ENCODE peak calls at places on chromosomes 6 and 20, in seven cellular contexts. T is A549; W is CD4-positive, alpha-beta T cell; X is ascending aorta; A is pancreas; B is fibroblast of villous mesenchyme; K is heart left ventricle. C is an unnamed sample.

GRCh38 chr6:144064402-144064830 is 31.0 kb downstream of the SF3B5 start:
- DNase-seq in T (no peak), W (peak), X (no peak), A (no peak), B (no peak), K (peak), C (peak)

GRCh38 chr6:4262506-4262905 is 127.1 kb upstream of the ECI2 start:
- DNase-seq in T (no peak), W (no peak), X (no peak), A (no peak), B (no peak), K (no peak), C (no peak)

GRCh38 chr20:47334022-47334551 is 22.4 kb downstream of the ZMYND8 start:
- DNase-seq in T (peak), W (no peak), X (no peak), A (no peak), B (peak), K (no peak), C (no peak)

GRCh38 chr20:44819936-44820335 is 9.6 kb upstream of the RIMS4 start:
- DNase-seq in T (no peak), W (no peak), X (no peak), A (no peak), B (no peak), K (no peak), C (no peak)

GRCh38 chr6:98547634-98548033 is 286.7 kb upstream of the POU3F2 start:
- DNase-seq in T (no peak), W (no peak), X (no peak), A (no peak), B (no peak), K (no peak), C (no peak)

GRCh38 chr6:44342052-44342451 is 398 bp upstream of the SPATS1 start:
- DNase-seq in T (no peak), W (no peak), X (no peak), A (no peak), B (peak), K (peak), C (no peak)

GRCh38 chr6:73109659-73110058 is 115.6 kb downstream of the KHDC1L start:
- DNase-seq in T (no peak), W (no peak), X (no peak), A (no peak), B (no peak), K (no peak), C (no peak)

GRCh38 chr6:132147530-132148011 is 196.4 kb upstream of the CCN2 start:
- DNase-seq in T (no peak), W (no peak), X (no peak), A (no peak), B (peak), K (peak), C (no peak)

GRCh38 chr6:32047855-32048766 is 9.9 kb downstream of the CYP21A2 start:
- DNase-seq in T (peak), W (peak), X (no peak), A (peak), B (peak), K (peak), C (peak)

GRCh38 chr6:53530346-53530745 is 14.6 kb downstream of the GCLC start:
- DNase-seq in T (no peak), W (no peak), X (no peak), A (peak), B (no peak), K (peak), C (no peak)

GRCh38 chr6:12361042-12361765 is 71.0 kb downstream of the EDN1 start:
- DNase-seq in T (no peak), W (no peak), X (no peak), A (no peak), B (no peak), K (no peak), C (no peak)

GRCh38 chr6:150196942-150197745 is 54.3 kb downstream of the PPP1R14C start:
- DNase-seq in T (no peak), W (no peak), X (no peak), A (no peak), B (no peak), K (no peak), C (no peak)

GRCh38 chr6:44116643-44117382 is 10.4 kb downstream of the MRPL14 start:
- DNase-seq in T (no peak), W (no peak), X (no peak), A (peak), B (peak), K (no peak), C (no peak)

GRCh38 chr20:42093542-42094440 is 475.6 kb upstream of the CHD6 start:
- DNase-seq in T (no peak), W (no peak), X (no peak), A (peak), B (no peak), K (no peak), C (no peak)

GRCh38 chr20:34637245-34638185 is 39.4 kb downstream of the PIGU start:
- DNase-seq in T (no peak), W (no peak), X (no peak), A (no peak), B (peak), K (no peak), C (no peak)

GRCh38 chr20:33006776-33007375 is 628 bp upstream of the BPIFB2 start:
- DNase-seq in T (no peak), W (no peak), X (no peak), A (no peak), B (no peak), K (no peak), C (no peak)

GRCh38 chr6:43076093-43076927 is at the start of gene PTK7:
- DNase-seq in T (no peak), W (peak), X (no peak), A (peak), B (peak), K (peak), C (no peak)

GRCh38 chr6:111990214-111990613 is 63.7 kb upstream of the CCN6 start:
- DNase-seq in T (no peak), W (no peak), X (no peak), A (no peak), B (no peak), K (no peak), C (no peak)

GRCh38 chr6:108556864-108557493 is 3.7 kb upstream of the FOXO3 start:
- DNase-seq in T (no peak), W (no peak), X (no peak), A (no peak), B (peak), K (no peak), C (no peak)

GRCh38 chr20:23350855-23351838 is 556 bp downstream of the NXT1 start:
- DNase-seq in T (peak), W (peak), X (peak), A (peak), B (peak), K (peak), C (no peak)

GRCh38 chr6:119284861-119285521 is 64.6 kb downstream of the MAN1A1 start:
- DNase-seq in T (no peak), W (peak), X (no peak), A (no peak), B (no peak), K (no peak), C (no peak)

GRCh38 chr6:147131728-147132127 is 72.5 kb upstream of the STXBP5 start:
- DNase-seq in T (no peak), W (no peak), X (no peak), A (no peak), B (peak), K (no peak), C (no peak)

GRCh38 chr6:111487656-111488055 is 4.6 kb upstream of the REV3L start:
- DNase-seq in T (no peak), W (no peak), X (no peak), A (no peak), B (peak), K (no peak), C (no peak)

GRCh38 chr20:44211177-44212039 is 837 bp upstream of the OSER1 start:
- DNase-seq in T (no peak), W (no peak), X (no peak), A (peak), B (peak), K (no peak), C (no peak)

GRCh38 chr6:40743226-40743625 is 156.1 kb upstream of the LRFN2 start:
- DNase-seq in T (no peak), W (no peak), X (no peak), A (no peak), B (no peak), K (no peak), C (no peak)

GRCh38 chr6:157410088-157410487 is 29.1 kb downstream of the ZDHHC14 start:
- DNase-seq in T (no peak), W (no peak), X (no peak), A (no peak), B (peak), K (no peak), C (no peak)

GRCh38 chr6:74044417-74045096 is 348.6 kb downstream of the CD109 start:
- DNase-seq in T (peak), W (no peak), X (no peak), A (no peak), B (peak), K (no peak), C (no peak)

GRCh38 chr6:106081715-106082114 is 4.4 kb upstream of the PRDM1 start:
- DNase-seq in T (no peak), W (no peak), X (no peak), A (no peak), B (no peak), K (no peak), C (no peak)

GRCh38 chr6:152267967-152268845 is 369.0 kb downstream of the SYNE1 start:
- DNase-seq in T (peak), W (no peak), X (no peak), A (no peak), B (peak), K (no peak), C (no peak)

GRCh38 chr6:152453421-152453820 is 183.7 kb downstream of the SYNE1 start:
- DNase-seq in T (no peak), W (no peak), X (no peak), A (no peak), B (no peak), K (no peak), C (no peak)

GRCh38 chr6:45728674-45729073 is 287.0 kb downstream of the CLIC5 start:
- DNase-seq in T (no peak), W (no peak), X (no peak), A (no peak), B (peak), K (no peak), C (no peak)

GRCh38 chr20:45092898-45093297 is 8.0 kb downstream of the KCNS1 start:
- DNase-seq in T (no peak), W (no peak), X (no peak), A (no peak), B (no peak), K (no peak), C (no peak)

GRCh38 chr6:53465732-53466131 is 79.2 kb downstream of the GCLC start:
- DNase-seq in T (no peak), W (no peak), X (no peak), A (no peak), B (peak), K (no peak), C (no peak)

GRCh38 chr6:144176043-144176442 is 25.7 kb downstream of the STX11 start:
- DNase-seq in T (no peak), W (no peak), X (no peak), A (no peak), B (no peak), K (no peak), C (no peak)

GRCh38 chr20:51653226-51653625 is 110.7 kb upstream of the NFATC2 start:
- DNase-seq in T (no peak), W (no peak), X (no peak), A (no peak), B (no peak), K (no peak), C (no peak)

GRCh38 chr20:57576942-57577550 is 16.1 kb downstream of the PCK1 start:
- DNase-seq in T (no peak), W (no peak), X (no peak), A (no peak), B (no peak), K (no peak), C (no peak)

GRCh38 chr20:51529027-51529749 is 13.3 kb downstream of the NFATC2 start:
- DNase-seq in T (no peak), W (peak), X (no peak), A (no peak), B (peak), K (no peak), C (no peak)

GRCh38 chr6:160030103-160030502 is 61.2 kb downstream of the IGF2R start:
- DNase-seq in T (no peak), W (no peak), X (no peak), A (peak), B (peak), K (peak), C (no peak)
- TF ChIP-seq CTCF in T (no peak), W (no peak), X (no peak), A (no peak), B (no peak), K (no peak), C (no peak)

DNA sequence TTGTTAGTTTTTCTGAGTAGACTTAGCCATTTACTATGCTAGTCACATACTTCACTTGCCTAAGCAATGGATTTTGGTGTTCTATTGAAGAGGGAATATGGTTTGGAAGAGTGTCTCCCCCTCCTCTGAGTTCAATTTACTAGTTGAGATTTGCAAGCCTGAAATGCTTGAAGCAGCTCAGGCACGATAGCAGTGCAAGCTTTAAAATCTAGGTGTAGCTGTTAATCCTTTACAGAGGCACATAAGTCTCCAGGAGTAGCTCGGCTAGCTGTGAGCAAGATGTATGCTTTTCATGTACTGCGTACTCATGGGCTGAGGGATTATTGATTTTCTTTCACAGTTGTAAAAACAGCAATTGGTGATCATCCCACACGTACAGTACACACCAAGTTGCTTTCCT is 745 bp downstream of the FLRT3 start:
- DNase-seq in T (peak), W (no peak), X (no peak), A (no peak), B (peak), K (no peak), C (no peak)
- TF ChIP-seq CTCF in T (peak), W (no peak), X (no peak), A (no peak), B (no peak), K (no peak), C (no peak)

DNA sequence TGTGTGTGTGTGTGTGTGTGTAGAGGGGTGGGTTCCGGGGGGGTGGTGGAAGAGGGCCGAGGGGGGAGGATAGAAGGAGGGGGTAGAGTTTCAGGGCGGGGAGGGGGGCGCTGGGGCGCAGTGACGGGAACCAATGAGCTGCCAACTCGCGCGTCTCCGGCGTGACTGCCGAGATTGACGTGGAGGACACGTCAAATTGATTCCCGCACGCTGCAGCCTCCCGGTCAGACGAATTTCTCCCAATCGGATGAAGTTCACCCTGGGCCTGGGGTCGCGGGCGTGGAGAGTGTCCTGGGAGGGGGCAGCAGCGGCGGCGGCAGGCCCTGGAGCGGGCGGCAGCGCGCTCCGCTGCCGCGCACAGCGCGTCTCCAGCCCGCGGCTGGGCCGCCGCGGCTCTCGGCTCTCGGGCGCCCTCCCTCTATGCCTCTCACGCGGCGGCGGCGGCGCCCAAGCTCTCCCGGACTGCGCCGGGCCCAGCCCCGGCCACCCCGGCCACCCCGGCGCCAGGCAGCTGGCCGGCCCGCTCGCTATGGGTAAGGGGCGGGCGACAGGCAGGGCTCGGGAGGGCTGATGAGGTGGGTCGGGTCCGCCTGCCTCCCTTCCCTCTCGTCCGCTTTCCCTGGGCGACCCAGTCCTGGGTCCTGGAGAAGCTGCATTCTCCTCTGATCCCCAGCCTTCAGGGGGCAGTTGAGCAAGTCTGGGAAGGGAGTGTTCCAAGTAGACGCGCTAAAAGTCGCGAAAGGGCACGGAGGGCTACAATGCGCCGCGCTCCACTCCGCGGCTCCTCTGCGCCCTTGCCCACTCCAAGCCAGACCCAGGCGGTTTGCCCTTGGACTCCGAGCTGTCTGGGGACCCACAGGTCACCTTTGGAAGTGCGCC is at the start of gene PAX1:
- DNase-seq in T (no peak), W (no peak), X (no peak), A (no peak), B (no peak), K (no peak), C (no peak)
- TF ChIP-seq CTCF in T (no peak), W (no peak), X (no peak), A (no peak), B (no peak), K (no peak), C (no peak)

GRCh38 chr20:1334761-1335160 is 5.8 kb upstream of the SDCBP2 start:
- DNase-seq in T (no peak), W (no peak), X (no peak), A (no peak), B (peak), K (no peak), C (no peak)
- TF ChIP-seq CTCF in T (peak), W (no peak), X (no peak), A (no peak), B (peak), K (no peak), C (no peak)

GRCh38 chr6:17002123-17002522 is 99.7 kb upstream of the STMND1 start:
- DNase-seq in T (no peak), W (no peak), X (no peak), A (no peak), B (no peak), K (no peak), C (no peak)

GRCh38 chr6:17004269-17004668 is 97.6 kb upstream of the STMND1 start:
- DNase-seq in T (no peak), W (no peak), X (no peak), A (no peak), B (peak), K (no peak), C (no peak)

GRCh38 chr6:16999486-17000436 is 102.1 kb upstream of the STMND1 start:
- DNase-seq in T (no peak), W (no peak), X (no peak), A (no peak), B (peak), K (no peak), C (no peak)

DNA sequence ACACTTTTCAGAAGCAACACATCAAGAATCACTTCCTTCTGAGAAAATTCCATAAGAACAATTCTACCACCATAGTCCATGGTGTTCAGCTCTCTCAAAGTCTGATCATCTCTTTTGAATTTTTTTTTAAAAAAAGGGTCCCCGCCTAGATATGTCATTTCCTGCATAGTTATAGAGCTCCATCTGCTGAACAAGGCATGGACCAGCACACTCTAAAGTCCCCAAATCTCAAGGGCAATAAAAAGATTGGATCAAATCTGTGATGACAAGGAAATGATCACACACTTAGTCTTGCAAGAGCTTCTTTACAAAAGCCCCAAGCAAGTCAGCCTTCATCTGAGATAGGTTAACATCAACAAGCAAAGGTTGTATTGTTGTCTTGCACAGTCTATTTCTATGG is 100.7 kb upstream of the STMND1 start:
- DNase-seq in T (no peak), W (no peak), X (no peak), A (no peak), B (peak), K (no peak), C (no peak)
- TF ChIP-seq CTCF in T (no peak), W (no peak), X (no peak), A (no peak), B (peak), K (no peak), C (no peak)

DNA sequence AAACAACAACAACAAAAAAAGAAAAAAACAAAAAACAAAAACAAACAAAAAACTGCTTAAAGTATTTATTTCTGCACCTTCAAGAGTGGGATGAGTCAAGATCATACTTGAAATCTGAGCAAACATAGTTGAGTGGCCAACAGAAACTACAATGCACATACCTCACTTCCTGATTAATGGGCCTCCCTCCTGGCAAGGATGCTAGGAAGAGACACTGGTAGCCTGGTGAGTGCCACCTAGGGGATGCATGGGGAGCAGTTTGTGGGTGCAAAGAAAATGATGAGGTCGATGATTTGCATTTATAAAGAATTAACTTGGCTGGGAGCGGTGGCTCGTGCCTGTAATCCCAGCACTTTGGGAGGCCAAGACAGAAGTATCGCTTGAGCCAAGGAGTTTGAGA is 808.1 kb downstream of the MAFB start:
- DNase-seq in T (peak), W (no peak), X (no peak), A (no peak), B (no peak), K (no peak), C (no peak)
- TF ChIP-seq CTCF in T (no peak), W (no peak), X (no peak), A (no peak), B (peak), K (no peak), C (no peak)

GRCh38 chr20:37735541-37735940 is 41.7 kb downstream of the CTNNBL1 start:
- DNase-seq in T (no peak), W (no peak), X (no peak), A (no peak), B (no peak), K (no peak), C (no peak)
- TF ChIP-seq CTCF in T (no peak), W (no peak), X (no peak), A (no peak), B (no peak), K (no peak), C (no peak)

C was measured in activated B cell treated with CpG ODN at 0.5 μM for 24 hours.